ENCODE peak calls at places on chromosome 12, in seven cellular contexts. One of them, this sample, is unnamed.
A peak's percentile ranks its signal among the peaks of the same experiment; 100 is the strongest.

GRCh38 chr12:94817695-94818075 is 167.3 kb upstream of the TMCC3 start:
- DNase-seq in GM12878: no peak
- DNase-seq in ovary: no peak
- DNase-seq in heart left ventricle: no peak
- DNase-seq in IMR-90: no peak
- DNase-seq in suprapubic skin: no peak
- DNase-seq in K562: no peak
- DNase-seq in this sample: no peak

GRCh38 chr12:71431991-71432390 is 7.6 kb upstream of the LGR5 start:
- DNase-seq in ovary: no peak
- DNase-seq in GM12878: no peak
- DNase-seq in heart left ventricle: no peak
- DNase-seq in IMR-90: no peak
- DNase-seq in suprapubic skin: no peak
- DNase-seq in K562: no peak
- DNase-seq in this sample: no peak

GRCh38 chr12:120055639-120056038 is 60.9 kb downstream of the RAB35 start:
- DNase-seq in heart left ventricle: no peak
- DNase-seq in ovary: no peak
- DNase-seq in suprapubic skin: no peak
- DNase-seq in K562: no peak
- DNase-seq in IMR-90: no peak
- DNase-seq in GM12878: no peak
- DNase-seq in this sample: no peak

GRCh38 chr12:50765325-50765911 is 1.5 kb downstream of the ATF1 start:
- DNase-seq in K562: peak; percentile 80
- DNase-seq in GM12878: no peak
- DNase-seq in ovary: peak; percentile 33
- DNase-seq in suprapubic skin: no peak
- DNase-seq in IMR-90: peak; percentile 56
- DNase-seq in heart left ventricle: peak; percentile 43
- DNase-seq in this sample: peak; percentile 57

GRCh38 chr12:122967151-122967550 is 888 bp upstream of the ABCB9 start:
- DNase-seq in suprapubic skin: no peak
- DNase-seq in GM12878: no peak
- DNase-seq in IMR-90: no peak
- DNase-seq in heart left ventricle: no peak
- DNase-seq in ovary: no peak
- DNase-seq in K562: no peak
- DNase-seq in this sample: no peak

GRCh38 chr12:50157259-50157658 is 9.9 kb downstream of the CERS5 start:
- DNase-seq in heart left ventricle: no peak
- DNase-seq in GM12878: no peak
- DNase-seq in suprapubic skin: no peak
- DNase-seq in IMR-90: peak; percentile 28
- DNase-seq in K562: no peak
- DNase-seq in ovary: no peak
- DNase-seq in this sample: no peak

GRCh38 chr12:124915249-124916236 is 1.1 kb upstream of the UBC start:
- DNase-seq in ovary: no peak
- DNase-seq in GM12878: no peak
- DNase-seq in IMR-90: peak; percentile 21
- DNase-seq in suprapubic skin: no peak
- DNase-seq in K562: peak; percentile 84
- DNase-seq in heart left ventricle: peak; percentile 67
- DNase-seq in this sample: peak; percentile 73

GRCh38 chr12:129212221-129212630 is 358.9 kb downstream of the GLT1D1 start:
- DNase-seq in K562: no peak
- DNase-seq in heart left ventricle: no peak
- DNase-seq in ovary: no peak
- DNase-seq in GM12878: no peak
- DNase-seq in IMR-90: no peak
- DNase-seq in suprapubic skin: no peak
- DNase-seq in this sample: no peak

GRCh38 chr12:45553204-45553603 is 176.3 kb upstream of the ARID2 start:
- DNase-seq in ovary: no peak
- DNase-seq in IMR-90: peak; percentile 6
- DNase-seq in GM12878: no peak
- DNase-seq in suprapubic skin: no peak
- DNase-seq in heart left ventricle: no peak
- DNase-seq in K562: no peak
- DNase-seq in this sample: no peak

GRCh38 chr12:105256921-105257320 is 20.9 kb upstream of the APPL2 start:
- DNase-seq in ovary: no peak
- DNase-seq in IMR-90: peak; percentile 89
- DNase-seq in GM12878: no peak
- DNase-seq in K562: no peak
- DNase-seq in heart left ventricle: no peak
- DNase-seq in suprapubic skin: no peak
- DNase-seq in this sample: no peak

GRCh38 chr12:123950476-123951169 is 22.0 kb downstream of the CCDC92 start:
- DNase-seq in ovary: no peak
- DNase-seq in GM12878: no peak
- DNase-seq in IMR-90: no peak
- DNase-seq in suprapubic skin: no peak
- DNase-seq in K562: no peak
- DNase-seq in heart left ventricle: no peak
- DNase-seq in this sample: no peak

GRCh38 chr12:111692575-111693210 is 6.8 kb downstream of the ACAD10 start:
- DNase-seq in ovary: no peak
- DNase-seq in GM12878: no peak
- DNase-seq in suprapubic skin: no peak
- DNase-seq in IMR-90: peak; percentile 15
- DNase-seq in heart left ventricle: no peak
- DNase-seq in K562: peak; percentile 60
- DNase-seq in this sample: no peak

GRCh38 chr12:132492522-132492921 is 2.6 kb downstream of the FBRSL1 start:
- DNase-seq in IMR-90: no peak
- DNase-seq in heart left ventricle: peak; percentile 39
- DNase-seq in K562: no peak
- DNase-seq in ovary: peak; percentile 19
- DNase-seq in suprapubic skin: no peak
- DNase-seq in GM12878: peak; percentile 39
- DNase-seq in this sample: peak; percentile 35

GRCh38 chr12:25458047-25458552 is 95.0 kb downstream of the LMNTD1 start:
- DNase-seq in ovary: no peak
- DNase-seq in K562: peak; percentile 9
- DNase-seq in heart left ventricle: no peak
- DNase-seq in GM12878: no peak
- DNase-seq in suprapubic skin: no peak
- DNase-seq in IMR-90: peak; percentile 97
- DNase-seq in this sample: no peak

GRCh38 chr12:130299574-130299973 is 38.1 kb upstream of the PIWIL1 start:
- DNase-seq in heart left ventricle: no peak
- DNase-seq in IMR-90: no peak
- DNase-seq in ovary: no peak
- DNase-seq in GM12878: no peak
- DNase-seq in suprapubic skin: no peak
- DNase-seq in K562: no peak
- DNase-seq in this sample: no peak

GRCh38 chr12:39441963-39442894 is 691 bp downstream of the KIF21A start:
- DNase-seq in ovary: no peak
- DNase-seq in GM12878: no peak
- DNase-seq in K562: peak; percentile 73
- DNase-seq in IMR-90: no peak
- DNase-seq in heart left ventricle: peak; percentile 49
- DNase-seq in suprapubic skin: peak; percentile 71
- DNase-seq in this sample: no peak

GRCh38 chr12:53791735-53792326 is 40.1 kb upstream of the CISTR start:
- DNase-seq in suprapubic skin: no peak
- DNase-seq in ovary: no peak
- DNase-seq in heart left ventricle: no peak
- DNase-seq in K562: peak; percentile 49
- DNase-seq in IMR-90: no peak
- DNase-seq in GM12878: no peak
- DNase-seq in this sample: no peak

GRCh38 chr12:67531519-67531918 is 117.0 kb upstream of the DYRK2 start:
- DNase-seq in suprapubic skin: no peak
- DNase-seq in ovary: no peak
- DNase-seq in K562: no peak
- DNase-seq in IMR-90: no peak
- DNase-seq in heart left ventricle: no peak
- DNase-seq in GM12878: no peak
- DNase-seq in this sample: no peak

DNA sequence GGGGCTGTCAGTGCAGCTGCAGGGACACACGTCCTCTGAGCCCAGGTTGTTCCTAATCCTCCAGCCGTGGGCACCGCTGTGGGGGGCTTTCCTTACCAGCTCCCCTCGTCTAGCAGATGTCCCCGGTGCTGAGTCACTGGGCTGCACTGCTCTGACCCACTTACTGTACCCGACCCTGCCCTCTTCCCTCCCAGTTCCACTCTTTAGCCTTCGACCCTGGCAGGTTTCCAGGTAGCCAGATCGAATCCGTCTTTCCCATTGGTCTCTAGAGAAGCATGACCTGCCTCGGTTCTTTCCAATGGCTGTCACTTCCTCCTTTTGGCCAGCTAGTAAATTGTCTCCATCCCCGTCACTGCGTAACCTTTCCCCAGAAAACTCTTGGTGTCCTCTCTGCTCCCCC is 48.4 kb downstream of the ELK3 start:
- DNase-seq in heart left ventricle: peak; percentile 53
- DNase-seq in ovary: no peak
- DNase-seq in GM12878: no peak
- DNase-seq in suprapubic skin: peak; percentile 79
- DNase-seq in K562: peak; percentile 70
- DNase-seq in IMR-90: no peak
- DNase-seq in this sample: no peak
- H3K27ac ChIP-seq in heart left ventricle: peak overlapping the region; percentile 90
- H3K27ac ChIP-seq in ovary: no peak overlapping the region
- H3K27ac ChIP-seq in GM12878: no peak overlapping the region
- H3K27ac ChIP-seq in suprapubic skin: peak overlapping the region; percentile 74
- H3K27ac ChIP-seq in K562: peak overlapping the region; percentile 8
- H3K27ac ChIP-seq in IMR-90: no peak overlapping the region
- H3K27ac ChIP-seq in this sample: peak overlapping the region; percentile 88

GRCh38 chr12:89351489-89352241 is 636 bp downstream of the DUSP6 start:
- DNase-seq in heart left ventricle: peak; percentile 57
- DNase-seq in ovary: peak; percentile 23
- DNase-seq in IMR-90: peak; percentile 35
- DNase-seq in K562: no peak
- DNase-seq in GM12878: no peak
- DNase-seq in suprapubic skin: peak; percentile 78
- DNase-seq in this sample: peak; percentile 47
- TF ChIP-seq POLR2A in heart left ventricle: no peak
- TF ChIP-seq POLR2A in ovary: no peak
- TF ChIP-seq POLR2A in IMR-90: no peak
- TF ChIP-seq POLR2A in K562: no peak
- TF ChIP-seq POLR2A in GM12878: no peak
- TF ChIP-seq POLR2A in suprapubic skin: no peak
- TF ChIP-seq POLR2A in this sample: no peak

GRCh38 chr12:110666892-110667291 is 22.0 kb downstream of the HVCN1 start:
- DNase-seq in ovary: no peak
- DNase-seq in IMR-90: no peak
- DNase-seq in suprapubic skin: no peak
- DNase-seq in GM12878: no peak
- DNase-seq in heart left ventricle: no peak
- DNase-seq in K562: no peak
- DNase-seq in this sample: no peak

GRCh38 chr12:110669193-110669502 is 19.8 kb downstream of the HVCN1 start:
- DNase-seq in heart left ventricle: no peak
- DNase-seq in IMR-90: no peak
- DNase-seq in K562: no peak
- DNase-seq in suprapubic skin: no peak
- DNase-seq in ovary: no peak
- DNase-seq in GM12878: no peak
- DNase-seq in this sample: no peak

GRCh38 chr12:110668480-110669192 is 20.3 kb downstream of the HVCN1 start:
- DNase-seq in IMR-90: no peak
- DNase-seq in suprapubic skin: no peak
- DNase-seq in heart left ventricle: no peak
- DNase-seq in K562: no peak
- DNase-seq in GM12878: no peak
- DNase-seq in ovary: no peak
- DNase-seq in this sample: no peak

GRCh38 chr12:110667671-110668070 is 21.2 kb downstream of the HVCN1 start:
- DNase-seq in K562: no peak
- DNase-seq in GM12878: no peak
- DNase-seq in ovary: no peak
- DNase-seq in IMR-90: no peak
- DNase-seq in suprapubic skin: no peak
- DNase-seq in heart left ventricle: no peak
- DNase-seq in this sample: no peak

GRCh38 chr12:110670161-110670701 is 18.7 kb downstream of the HVCN1 start:
- DNase-seq in K562: no peak
- DNase-seq in IMR-90: no peak
- DNase-seq in ovary: no peak
- DNase-seq in suprapubic skin: no peak
- DNase-seq in heart left ventricle: no peak
- DNase-seq in GM12878: peak; percentile 95
- DNase-seq in this sample: no peak
- TF ChIP-seq CTCF in K562: no peak
- TF ChIP-seq CTCF in IMR-90: no peak
- TF ChIP-seq CTCF in ovary: no peak
- TF ChIP-seq CTCF in suprapubic skin: no peak
- TF ChIP-seq CTCF in heart left ventricle: no peak
- TF ChIP-seq CTCF in GM12878: no peak
- TF ChIP-seq CTCF in this sample: no peak

GRCh38 chr12:66453837-66454236 is 151.5 kb downstream of the HELB start:
- DNase-seq in GM12878: no peak
- DNase-seq in IMR-90: no peak
- DNase-seq in suprapubic skin: no peak
- DNase-seq in heart left ventricle: no peak
- DNase-seq in ovary: no peak
- DNase-seq in K562: no peak
- DNase-seq in this sample: no peak

GRCh38 chr12:66449531-66449930 is 147.2 kb downstream of the HELB start:
- DNase-seq in suprapubic skin: no peak
- DNase-seq in IMR-90: no peak
- DNase-seq in GM12878: no peak
- DNase-seq in ovary: no peak
- DNase-seq in K562: no peak
- DNase-seq in heart left ventricle: no peak
- DNase-seq in this sample: no peak

GRCh38 chr12:66456622-66457021 is 154.3 kb downstream of the HELB start:
- DNase-seq in ovary: no peak
- DNase-seq in K562: no peak
- DNase-seq in heart left ventricle: no peak
- DNase-seq in suprapubic skin: no peak
- DNase-seq in GM12878: no peak
- DNase-seq in IMR-90: no peak
- DNase-seq in this sample: no peak

GRCh38 chr12:66447643-66448042 is 145.3 kb downstream of the HELB start:
- DNase-seq in ovary: no peak
- DNase-seq in suprapubic skin: no peak
- DNase-seq in heart left ventricle: no peak
- DNase-seq in GM12878: no peak
- DNase-seq in K562: no peak
- DNase-seq in IMR-90: no peak
- DNase-seq in this sample: no peak

DNA sequence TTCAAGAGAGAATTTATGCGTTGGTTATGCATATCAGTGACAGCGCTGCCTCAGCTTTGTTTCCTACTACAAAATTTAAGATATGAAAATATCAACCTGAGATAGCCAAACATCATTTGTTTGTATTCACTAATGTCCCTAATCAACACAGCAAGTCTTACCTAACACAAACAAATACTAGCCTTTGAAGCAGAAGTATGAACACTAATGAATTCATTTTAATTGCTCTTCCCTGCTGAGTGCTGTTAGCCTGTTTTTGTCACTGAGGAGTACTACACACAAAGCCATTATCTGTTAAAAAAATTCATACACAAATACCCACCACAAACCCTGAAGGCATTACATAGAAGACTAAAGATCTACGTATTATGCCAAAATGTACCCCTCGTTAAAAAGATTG is 150.8 kb downstream of the HELB start:
- DNase-seq in suprapubic skin: no peak
- DNase-seq in IMR-90: no peak
- DNase-seq in heart left ventricle: no peak
- DNase-seq in K562: no peak
- DNase-seq in ovary: no peak
- DNase-seq in GM12878: no peak
- DNase-seq in this sample: no peak
- H3K27ac ChIP-seq in suprapubic skin: no peak overlapping the region
- H3K27ac ChIP-seq in IMR-90: no peak overlapping the region
- H3K27ac ChIP-seq in heart left ventricle: no peak overlapping the region
- H3K27ac ChIP-seq in K562: no peak overlapping the region
- H3K27ac ChIP-seq in ovary: no peak overlapping the region
- H3K27ac ChIP-seq in GM12878: no peak overlapping the region
- H3K27ac ChIP-seq in this sample: no peak overlapping the region

This sample was measured in transverse colon.